ENCODE peak calls at places on chromosomes 6 and 20, in seven cellular contexts. U is psoas muscle, C is progenitor cell of endocrine pancreas, A is HFFc6, M is Calu3, Q is A549, K is ascending aorta. D is an unnamed sample.

GRCh38 chr20:46823271-46823747 is 71.3 kb upstream of the EYA2 start:
- DNase-seq in U (no peak), C (no peak), A (no peak), M (no peak), Q (no peak), K (no peak), D (no peak)

GRCh38 chr6:149820506-149820905 is 43.7 kb downstream of the LRP11 start:
- DNase-seq in U (no peak), C (no peak), A (no peak), M (no peak), Q (no peak), K (no peak), D (no peak)

GRCh38 chr6:148997863-148998262 is 251.0 kb downstream of the UST start:
- DNase-seq in U (no peak), C (no peak), A (peak), M (no peak), Q (no peak), K (no peak), D (no peak)

GRCh38 chr6:4977468-4977867 is 26.4 kb downstream of the RPP40 start:
- DNase-seq in U (no peak), C (no peak), A (no peak), M (no peak), Q (no peak), K (no peak), D (no peak)

GRCh38 chr6:47479156-47479541 is 1.6 kb downstream of the CD2AP start:
- DNase-seq in U (no peak), C (no peak), A (no peak), M (no peak), Q (no peak), K (no peak), D (no peak)

GRCh38 chr6:91434135-91434534 is 847.3 kb upstream of the MAP3K7 start:
- DNase-seq in U (no peak), C (no peak), A (no peak), M (no peak), Q (no peak), K (no peak), D (no peak)

GRCh38 chr6:152458648-152459047 is 178.5 kb downstream of the SYNE1 start:
- DNase-seq in U (no peak), C (no peak), A (no peak), M (no peak), Q (no peak), K (no peak), D (no peak)

GRCh38 chr20:63287697-63288580 is 5.0 kb upstream of the COL20A1 start:
- DNase-seq in U (no peak), C (no peak), A (no peak), M (no peak), Q (no peak), K (no peak), D (no peak)

GRCh38 chr20:18632196-18632789 is 44.4 kb downstream of the DTD1 start:
- DNase-seq in U (peak), C (peak), A (peak), M (peak), Q (peak), K (no peak), D (peak)

GRCh38 chr20:2687514-2687913 is 5.1 kb upstream of the EBF4 start:
- DNase-seq in U (no peak), C (no peak), A (no peak), M (no peak), Q (no peak), K (no peak), D (no peak)

GRCh38 chr20:2691127-2691526 is 1.5 kb upstream of the EBF4 start:
- DNase-seq in U (no peak), C (no peak), A (no peak), M (no peak), Q (no peak), K (peak), D (no peak)

GRCh38 chr20:2690213-2690612 is 2.4 kb upstream of the EBF4 start:
- DNase-seq in U (no peak), C (no peak), A (no peak), M (no peak), Q (no peak), K (no peak), D (no peak)

GRCh38 chr20:2690718-2691117 is 1.9 kb upstream of the EBF4 start:
- DNase-seq in U (no peak), C (no peak), A (no peak), M (no peak), Q (no peak), K (peak), D (no peak)

GRCh38 chr20:2688041-2688591 is 4.5 kb upstream of the EBF4 start:
- DNase-seq in U (no peak), C (peak), A (no peak), M (no peak), Q (no peak), K (no peak), D (peak)
- TF ChIP-seq CTCF in U (peak), C (peak), A (peak), M (no peak), Q (peak), K (no peak), D (peak)

DNA sequence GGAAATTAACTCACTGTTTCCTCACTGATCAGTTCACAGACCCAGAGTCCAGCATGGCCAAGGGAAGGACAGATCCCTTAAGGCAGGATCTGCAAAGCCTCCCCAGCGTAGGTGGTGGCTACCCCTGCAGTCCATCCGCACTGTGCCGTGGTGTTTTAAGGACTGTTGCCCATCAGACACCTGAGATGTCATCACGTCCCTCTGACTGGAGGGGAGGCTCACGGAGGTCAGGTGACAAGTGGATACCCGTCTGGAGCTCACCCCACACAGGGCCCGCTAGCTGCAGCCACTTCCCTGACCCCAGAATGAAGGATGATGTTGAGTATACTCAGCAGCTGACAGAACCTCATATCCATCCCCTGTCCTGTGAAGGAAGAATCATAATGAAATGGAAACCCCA is 161.8 kb upstream of the GGTLC1 start:
- DNase-seq in U (no peak), C (no peak), A (no peak), M (no peak), Q (no peak), K (no peak), D (no peak)
- TF ChIP-seq CTCF in U (no peak), C (no peak), A (no peak), M (no peak), Q (no peak), K (no peak), D (no peak)

DNA sequence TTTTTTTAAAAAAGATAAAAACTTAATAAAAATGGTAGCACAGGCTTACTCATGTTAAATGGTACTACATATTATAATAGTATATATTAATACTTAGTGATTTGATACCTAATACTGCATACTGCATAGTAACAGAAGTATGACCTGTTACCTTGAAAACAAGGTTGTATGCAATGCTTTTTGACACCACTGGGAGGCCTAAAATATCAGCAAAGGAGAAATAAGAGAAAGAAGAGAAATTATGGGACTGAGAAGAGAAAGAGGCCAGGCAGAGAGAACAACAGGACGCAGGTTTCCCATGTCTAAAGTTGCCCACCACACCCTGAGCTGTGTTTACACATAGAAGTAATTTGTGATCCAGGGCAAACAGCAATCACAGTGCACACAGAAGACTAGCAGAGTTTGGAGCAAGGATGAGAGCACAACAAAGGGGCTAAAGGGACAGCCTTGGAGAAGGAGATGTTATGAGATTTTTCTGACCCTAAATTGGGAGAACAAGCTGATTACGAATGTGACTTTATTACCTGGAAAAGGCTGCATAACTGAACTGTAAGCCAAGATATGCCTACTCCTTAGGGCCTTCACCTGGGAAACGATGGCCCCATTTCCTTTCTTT is 73.2 kb downstream of the ROS1 start:
- DNase-seq in U (no peak), C (no peak), A (peak), M (peak), Q (peak), K (no peak), D (no peak)
- TF ChIP-seq CTCF in U (peak), C (peak), A (peak), M (peak), Q (peak), K (peak), D (peak)

GRCh38 chr6:37170273-37171140 is 555 bp downstream of the PIM1 start:
- DNase-seq in U (peak), C (peak), A (peak), M (peak), Q (peak), K (peak), D (peak)
- TF ChIP-seq CTCF in U (peak), C (peak), A (peak), M (no peak), Q (peak), K (no peak), D (no peak)

DNA sequence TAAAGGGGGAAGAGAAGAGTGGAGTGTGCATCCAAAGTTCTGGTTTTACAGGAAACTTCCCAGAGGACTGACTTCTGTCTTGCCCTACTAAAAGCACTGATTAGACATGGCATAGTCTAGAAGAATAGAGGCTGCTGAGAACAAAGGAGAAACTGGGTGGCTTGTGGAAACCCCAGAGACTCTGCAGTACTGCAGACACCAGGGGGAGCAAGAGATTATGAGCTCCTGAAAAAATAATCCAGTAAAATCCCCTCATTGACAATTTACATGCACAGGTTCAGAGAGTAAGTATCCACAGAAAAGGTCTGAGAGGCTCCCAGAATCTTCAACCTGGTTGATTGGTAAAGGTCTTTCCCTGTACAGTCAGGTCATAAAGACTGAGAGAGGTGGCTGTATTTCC is 48.7 kb upstream of the CLVS2 start:
- DNase-seq in U (no peak), C (no peak), A (no peak), M (peak), Q (peak), K (no peak), D (peak)
- TF ChIP-seq CTCF in U (peak), C (peak), A (peak), M (peak), Q (no peak), K (no peak), D (peak)

GRCh38 chr6:83221886-83222479 is 28.8 kb downstream of the RWDD2A start:
- DNase-seq in U (no peak), C (no peak), A (peak), M (no peak), Q (no peak), K (no peak), D (no peak)
- TF ChIP-seq CTCF in U (peak), C (peak), A (peak), M (peak), Q (peak), K (no peak), D (peak)

GRCh38 chr6:43477235-43478007 is at the start of gene TJAP1:
- DNase-seq in U (peak), C (peak), A (peak), M (peak), Q (peak), K (peak), D (peak)
- TF ChIP-seq CTCF in U (no peak), C (no peak), A (no peak), M (no peak), Q (no peak), K (no peak), D (no peak)

GRCh38 chr6:139375239-139376053 is 998 bp upstream of the CITED2 start:
- DNase-seq in U (peak), C (peak), A (peak), M (peak), Q (peak), K (peak), D (peak)

GRCh38 chr6:139376054-139376355 is 1.6 kb upstream of the CITED2 start:
- DNase-seq in U (no peak), C (no peak), A (no peak), M (no peak), Q (no peak), K (no peak), D (no peak)

GRCh38 chr6:139378226-139378625 is 3.8 kb upstream of the CITED2 start:
- DNase-seq in U (no peak), C (no peak), A (no peak), M (no peak), Q (no peak), K (no peak), D (no peak)

GRCh38 chr6:139374357-139375238 is at the start of gene CITED2:
- DNase-seq in U (peak), C (peak), A (peak), M (peak), Q (peak), K (peak), D (peak)

GRCh38 chr6:139376604-139377218 is 2.3 kb upstream of the CITED2 start:
- DNase-seq in U (peak), C (no peak), A (peak), M (peak), Q (peak), K (peak), D (no peak)
- TF ChIP-seq CTCF in U (no peak), C (no peak), A (no peak), M (no peak), Q (no peak), K (no peak), D (no peak)